ENCODE peak calls at places on chromosomes 13 and 19, in seven cellular contexts. P is stomach; W is activated CD8-positive, alpha-beta T cell treated with anti-CD3 and anti-CD28 coated beads for 36 hours; Q is PC-3; D is upper lobe of left lung; G is neural progenitor cell; K is transverse colon. C is an unnamed sample.

GRCh38 chr19:8935460-8935859 is 74.7 kb downstream of the MUC16 start:
- DNase-seq in P (no peak), D (no peak), Q (peak; percentile 83), W (no peak), K (no peak), G (no peak), C (no peak)

GRCh38 chr19:46529622-46530451 is 34.2 kb upstream of the PNMA8B start:
- DNase-seq in P (peak; percentile 69), D (peak; percentile 79), G (peak; percentile 70), Q (peak; percentile 69), K (peak; percentile 70), W (peak; percentile 79), C (peak; percentile 67)

GRCh38 chr13:48531416-48532145 is 1.3 kb downstream of the RCBTB2 start:
- DNase-seq in G (peak; percentile 11), K (no peak), P (no peak), Q (no peak), W (peak; percentile 14), D (no peak), C (no peak)

GRCh38 chr19:2573916-2574315 is 98.0 kb downstream of the GADD45B start:
- DNase-seq in D (no peak), G (no peak), P (no peak), Q (no peak), W (no peak), K (no peak), C (no peak)

GRCh38 chr19:5129691-5130090 is 160.8 kb downstream of the KDM4B start:
- DNase-seq in G (no peak), K (no peak), D (no peak), W (no peak), Q (no peak), P (no peak), C (no peak)

GRCh38 chr19:29528350-29528945 is 2.7 kb downstream of the VSTM2B start:
- DNase-seq in P (no peak), G (peak; percentile 95), W (peak; percentile 86), Q (peak; percentile 63), K (peak; percentile 26), D (no peak), C (peak; percentile 40)

GRCh38 chr19:41746593-41747227 is 8.6 kb upstream of the CEACAM6 start:
- DNase-seq in G (peak; percentile 31), Q (peak; percentile 76), K (peak; percentile 78), W (peak; percentile 74), P (peak; percentile 73), D (peak; percentile 80), C (no peak)

GRCh38 chr19:28705008-28705407 is 507.9 kb downstream of the UQCRFS1 start:
- DNase-seq in D (no peak), W (no peak), Q (peak; percentile 57), K (no peak), P (no peak), G (peak; percentile 48), C (no peak)

GRCh38 chr13:98279473-98280175 is 102.6 kb upstream of the RNF113B start:
- DNase-seq in G (no peak), Q (no peak), W (peak; percentile 11), D (no peak), K (no peak), P (no peak), C (no peak)

GRCh38 chr19:9839415-9839814 is 4.3 kb downstream of the PIN1 start:
- DNase-seq in G (no peak), D (no peak), P (no peak), W (no peak), K (no peak), Q (peak; percentile 29), C (no peak)

GRCh38 chr19:4987692-4988370 is 18.9 kb downstream of the KDM4B start:
- DNase-seq in G (no peak), P (no peak), D (no peak), K (no peak), W (no peak), Q (no peak), C (no peak)

GRCh38 chr19:1925544-1925943 is 15.4 kb upstream of the CSNK1G2 start:
- DNase-seq in W (no peak), D (no peak), K (no peak), Q (no peak), P (no peak), G (no peak), C (no peak)

GRCh38 chr13:26678796-26679195 is 81.8 kb downstream of the GPR12 start:
- DNase-seq in D (no peak), P (no peak), W (no peak), Q (no peak), K (no peak), G (no peak), C (no peak)

GRCh38 chr19:53977429-53977990 is 13.9 kb upstream of the CACNG6 start:
- DNase-seq in D (peak; percentile 69), P (peak; percentile 69), W (peak; percentile 77), G (peak; percentile 95), Q (peak; percentile 91), K (peak; percentile 70), C (peak; percentile 51)

GRCh38 chr13:95564948-95565347 is 12.4 kb downstream of the CLDN10 start:
- DNase-seq in W (no peak), G (no peak), K (no peak), Q (peak; percentile 23), P (no peak), D (no peak), C (no peak)

GRCh38 chr13:89602655-89603054 is 1744.8 kb upstream of the MIR17HG start:
- DNase-seq in P (no peak), K (no peak), Q (no peak), G (no peak), D (no peak), W (no peak), C (no peak)
- TF ChIP-seq CTCF in P (no peak), K (no peak), Q (no peak), G (no peak), D (no peak), W (no peak), C (no peak)

DNA sequence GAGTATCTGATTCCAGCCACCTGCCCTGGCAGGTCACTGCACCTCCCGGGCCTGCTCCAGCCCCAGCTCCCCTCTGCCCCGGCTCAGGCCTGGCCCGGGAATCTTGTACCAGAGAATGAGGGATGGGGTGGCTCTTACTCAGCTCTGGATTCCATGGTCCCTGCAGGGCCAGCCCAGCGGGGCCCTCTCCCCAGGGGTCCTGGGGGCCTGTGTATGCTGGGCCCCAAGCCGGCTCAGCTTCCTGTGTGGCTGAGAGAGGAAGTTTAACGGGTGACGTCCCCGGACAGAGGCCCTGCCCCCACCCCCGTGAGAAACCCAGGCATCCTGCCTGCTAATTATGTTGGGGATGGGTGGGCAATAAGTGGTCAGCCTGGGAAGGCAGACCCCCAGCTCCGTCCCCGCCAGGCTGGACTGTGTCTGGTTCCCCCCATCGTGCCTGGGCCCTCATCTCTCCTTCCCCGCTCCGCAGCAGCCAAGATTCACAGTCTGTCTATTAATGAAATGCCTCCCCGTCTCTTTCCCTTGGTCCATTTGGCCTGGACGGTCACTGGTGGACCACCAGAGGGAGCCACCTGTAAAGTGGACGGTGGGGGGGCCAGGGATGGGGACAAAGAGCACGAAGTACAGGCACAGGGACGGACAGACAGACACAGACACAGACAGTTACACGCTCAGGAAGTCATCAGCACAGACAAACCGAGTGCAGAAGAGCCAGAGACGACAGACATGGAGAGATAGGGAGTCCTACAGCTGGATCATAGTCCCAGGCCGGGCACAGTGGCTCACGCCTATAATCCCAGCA is at the start of gene DENND1C:
- DNase-seq in K (peak; percentile 66), G (peak; percentile 70), Q (peak; percentile 35), W (peak; percentile 87), D (peak; percentile 68), P (peak; percentile 52), C (peak; percentile 69)
- TF ChIP-seq CTCF in K (peak; percentile 28), G (peak; percentile 80), Q (peak; percentile 71), W (peak; percentile 42), D (peak; percentile 47), P (peak; percentile 37), C (peak; percentile 46)

GRCh38 chr13:34412295-34412694 is 529.8 kb upstream of the NBEA start:
- DNase-seq in P (no peak), Q (peak; percentile 12), K (no peak), G (no peak), W (no peak), D (no peak), C (no peak)

GRCh38 chr13:34411881-34412280 is 530.2 kb upstream of the NBEA start:
- DNase-seq in G (no peak), W (no peak), Q (peak; percentile 86), D (no peak), P (no peak), K (no peak), C (no peak)

GRCh38 chr13:34412817-34413365 is 529.2 kb upstream of the NBEA start:
- DNase-seq in W (no peak), Q (peak; percentile 84), P (no peak), D (no peak), K (no peak), G (no peak), C (no peak)

GRCh38 chr13:34414616-34415015 is 527.5 kb upstream of the NBEA start:
- DNase-seq in P (no peak), K (no peak), G (no peak), D (no peak), Q (no peak), W (no peak), C (no peak)

GRCh38 chr13:34413538-34414210 is 528.4 kb upstream of the NBEA start:
- DNase-seq in D (no peak), G (no peak), W (no peak), P (no peak), K (no peak), Q (peak; percentile 16), C (no peak)
- TF ChIP-seq CTCF in D (no peak), G (no peak), W (no peak), P (no peak), K (no peak), Q (no peak), C (no peak)

GRCh38 chr13:40211586-40211968 is 454.9 kb downstream of the FOXO1 start:
- DNase-seq in G (no peak), P (no peak), Q (no peak), K (no peak), W (no peak), D (no peak), C (no peak)
- TF ChIP-seq CTCF in G (no peak), P (no peak), Q (no peak), K (no peak), W (no peak), D (no peak), C (no peak)